ENCODE peak calls at places on chromosome 13, in eight cellular contexts. One of them, this sample, is unnamed. For H3K4me1, the result is how much of the 10 kb centered on the place peaks cover.

GRCh38 chr13:27177852-27178251 is 6.2 kb upstream of the USP12 start:
- DNase-seq in ovary: no peak
- DNase-seq in body of pancreas: no peak
- DNase-seq in spleen: no peak
- DNase-seq in gastrocnemius medialis: no peak
- DNase-seq in stomach: no peak
- DNase-seq in adrenal gland: no peak
- DNase-seq in transverse colon: no peak
- DNase-seq in this sample: no peak

GRCh38 chr13:113123226-113124150 is 889 bp downstream of the F10 start:
- DNase-seq in gastrocnemius medialis: no peak
- DNase-seq in transverse colon: no peak
- DNase-seq in ovary: peak
- DNase-seq in spleen: peak
- DNase-seq in adrenal gland: peak
- DNase-seq in stomach: no peak
- DNase-seq in body of pancreas: no peak
- DNase-seq in this sample: no peak

GRCh38 chr13:109196896-109197295 is 567.5 kb downstream of the MYO16 start:
- DNase-seq in gastrocnemius medialis: no peak
- DNase-seq in ovary: no peak
- DNase-seq in adrenal gland: no peak
- DNase-seq in body of pancreas: no peak
- DNase-seq in stomach: no peak
- DNase-seq in spleen: no peak
- DNase-seq in transverse colon: no peak
- DNase-seq in this sample: no peak

GRCh38 chr13:79837741-79838450 is 356.9 kb downstream of the NDFIP2 start:
- DNase-seq in stomach: no peak
- DNase-seq in gastrocnemius medialis: no peak
- DNase-seq in adrenal gland: no peak
- DNase-seq in ovary: no peak
- DNase-seq in transverse colon: no peak
- DNase-seq in spleen: no peak
- DNase-seq in body of pancreas: no peak
- DNase-seq in this sample: no peak

GRCh38 chr13:20360041-20360491 is 127.9 kb upstream of the GJB6 start:
- DNase-seq in spleen: no peak
- DNase-seq in transverse colon: no peak
- DNase-seq in adrenal gland: peak
- DNase-seq in stomach: no peak
- DNase-seq in gastrocnemius medialis: no peak
- DNase-seq in body of pancreas: peak
- DNase-seq in ovary: no peak
- DNase-seq in this sample: no peak

GRCh38 chr13:37868691-37869505 is 674 bp downstream of the TRPC4 start:
- DNase-seq in stomach: no peak
- DNase-seq in transverse colon: no peak
- DNase-seq in gastrocnemius medialis: no peak
- DNase-seq in adrenal gland: no peak
- DNase-seq in spleen: no peak
- DNase-seq in ovary: peak
- DNase-seq in body of pancreas: no peak
- DNase-seq in this sample: no peak

GRCh38 chr13:113802090-113802531 is 43.1 kb downstream of the TMEM255B start:
- DNase-seq in adrenal gland: no peak
- DNase-seq in gastrocnemius medialis: no peak
- DNase-seq in ovary: peak
- DNase-seq in spleen: peak
- DNase-seq in transverse colon: no peak
- DNase-seq in stomach: no peak
- DNase-seq in body of pancreas: no peak
- DNase-seq in this sample: no peak

GRCh38 chr13:60013166-60013565 is 150.6 kb downstream of the DIAPH3 start:
- DNase-seq in transverse colon: no peak
- DNase-seq in adrenal gland: no peak
- DNase-seq in ovary: no peak
- DNase-seq in spleen: no peak
- DNase-seq in body of pancreas: no peak
- DNase-seq in gastrocnemius medialis: no peak
- DNase-seq in stomach: no peak
- DNase-seq in this sample: no peak

GRCh38 chr13:112859128-112859816 is 109.7 kb upstream of the MCF2L start:
- DNase-seq in stomach: no peak
- DNase-seq in transverse colon: no peak
- DNase-seq in gastrocnemius medialis: no peak
- DNase-seq in body of pancreas: no peak
- DNase-seq in ovary: no peak
- DNase-seq in spleen: peak
- DNase-seq in adrenal gland: no peak
- DNase-seq in this sample: no peak

GRCh38 chr13:23561261-23561660 is 9.0 kb upstream of the TNFRSF19 start:
- DNase-seq in adrenal gland: no peak
- DNase-seq in spleen: no peak
- DNase-seq in body of pancreas: no peak
- DNase-seq in transverse colon: no peak
- DNase-seq in stomach: no peak
- DNase-seq in ovary: no peak
- DNase-seq in gastrocnemius medialis: no peak
- DNase-seq in this sample: no peak

GRCh38 chr13:72062566-72062965 is 195.6 kb upstream of the DACH1 start:
- DNase-seq in stomach: no peak
- DNase-seq in gastrocnemius medialis: no peak
- DNase-seq in spleen: no peak
- DNase-seq in ovary: no peak
- DNase-seq in transverse colon: peak
- DNase-seq in adrenal gland: no peak
- DNase-seq in body of pancreas: no peak
- DNase-seq in this sample: no peak

GRCh38 chr13:65834897-65835296 is 1395.2 kb downstream of the PCDH9 start:
- DNase-seq in transverse colon: no peak
- DNase-seq in adrenal gland: no peak
- DNase-seq in gastrocnemius medialis: no peak
- DNase-seq in spleen: no peak
- DNase-seq in body of pancreas: no peak
- DNase-seq in stomach: no peak
- DNase-seq in ovary: no peak
- DNase-seq in this sample: no peak

GRCh38 chr13:99656092-99656745 is 154.9 kb downstream of the TM9SF2 start:
- DNase-seq in body of pancreas: peak
- DNase-seq in adrenal gland: peak
- DNase-seq in gastrocnemius medialis: peak
- DNase-seq in transverse colon: peak
- DNase-seq in stomach: peak
- DNase-seq in ovary: peak
- DNase-seq in spleen: peak
- DNase-seq in this sample: peak

DNA sequence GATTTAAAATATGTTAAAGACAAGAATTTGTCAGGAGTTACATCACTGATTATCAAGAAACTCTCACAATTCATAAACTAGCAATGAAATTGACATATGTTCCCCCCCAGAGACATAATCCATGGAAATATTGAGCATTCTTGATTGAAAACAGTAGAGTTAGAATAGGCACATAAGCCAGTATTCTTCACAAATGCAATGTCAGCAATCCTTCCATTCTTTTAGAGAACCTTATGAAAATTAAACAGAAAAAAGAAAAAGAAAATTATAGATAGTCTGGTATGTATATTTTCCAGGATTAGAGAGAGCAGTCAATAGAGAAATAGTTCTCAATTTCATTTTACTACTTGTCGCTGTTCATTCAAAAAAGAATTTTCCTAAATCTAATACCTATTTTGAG is 458.4 kb downstream of the EFNB2 start:
- DNase-seq in adrenal gland: no peak
- DNase-seq in stomach: no peak
- DNase-seq in spleen: no peak
- DNase-seq in gastrocnemius medialis: no peak
- DNase-seq in body of pancreas: no peak
- DNase-seq in transverse colon: no peak
- DNase-seq in ovary: no peak
- DNase-seq in this sample: no peak
- TF ChIP-seq POLR2A in adrenal gland: no peak
- TF ChIP-seq POLR2A in stomach: no peak
- TF ChIP-seq POLR2A in spleen: no peak
- TF ChIP-seq POLR2A in gastrocnemius medialis: no peak
- TF ChIP-seq POLR2A in body of pancreas: no peak
- TF ChIP-seq POLR2A in transverse colon: no peak
- TF ChIP-seq POLR2A in ovary: no peak
- TF ChIP-seq POLR2A in this sample: no peak

GRCh38 chr13:44786724-44787123 is 202.5 kb downstream of the NUFIP1 start:
- DNase-seq in spleen: no peak
- DNase-seq in gastrocnemius medialis: no peak
- DNase-seq in transverse colon: no peak
- DNase-seq in stomach: no peak
- DNase-seq in adrenal gland: no peak
- DNase-seq in ovary: no peak
- DNase-seq in body of pancreas: no peak
- DNase-seq in this sample: no peak
- H3K4me1 ChIP-seq in spleen: under half
- H3K4me1 ChIP-seq in gastrocnemius medialis: under half
- H3K4me1 ChIP-seq in transverse colon: under half
- H3K4me1 ChIP-seq in stomach: under half
- H3K4me1 ChIP-seq in adrenal gland: under half
- H3K4me1 ChIP-seq in ovary: under half
- H3K4me1 ChIP-seq in body of pancreas: under half
- H3K4me1 ChIP-seq in this sample: under half

GRCh38 chr13:110305949-110306339 is 1.0 kb downstream of the COL4A1 start:
- DNase-seq in ovary: no peak
- DNase-seq in transverse colon: no peak
- DNase-seq in body of pancreas: no peak
- DNase-seq in adrenal gland: no peak
- DNase-seq in stomach: no peak
- DNase-seq in gastrocnemius medialis: no peak
- DNase-seq in spleen: no peak
- DNase-seq in this sample: no peak
- TF ChIP-seq POLR2A in ovary: no peak
- TF ChIP-seq POLR2A in transverse colon: no peak
- TF ChIP-seq POLR2A in body of pancreas: no peak
- TF ChIP-seq POLR2A in adrenal gland: no peak
- TF ChIP-seq POLR2A in stomach: no peak
- TF ChIP-seq POLR2A in gastrocnemius medialis: no peak
- TF ChIP-seq POLR2A in spleen: no peak
- TF ChIP-seq POLR2A in this sample: no peak

GRCh38 chr13:41059466-41059865 is 1.8 kb upstream of the WBP4 start:
- DNase-seq in ovary: no peak
- DNase-seq in gastrocnemius medialis: no peak
- DNase-seq in body of pancreas: no peak
- DNase-seq in adrenal gland: no peak
- DNase-seq in spleen: no peak
- DNase-seq in transverse colon: no peak
- DNase-seq in stomach: no peak
- DNase-seq in this sample: no peak
- H3K4me1 ChIP-seq in ovary: under half
- H3K4me1 ChIP-seq in gastrocnemius medialis: half or more
- H3K4me1 ChIP-seq in body of pancreas: half or more
- H3K4me1 ChIP-seq in adrenal gland: half or more
- H3K4me1 ChIP-seq in spleen: half or more
- H3K4me1 ChIP-seq in transverse colon: half or more
- H3K4me1 ChIP-seq in stomach: half or more
- H3K4me1 ChIP-seq in this sample: under half

GRCh38 chr13:77330009-77330471 is 3.1 kb upstream of the MYCBP2 start:
- DNase-seq in transverse colon: no peak
- DNase-seq in adrenal gland: no peak
- DNase-seq in gastrocnemius medialis: no peak
- DNase-seq in spleen: no peak
- DNase-seq in stomach: no peak
- DNase-seq in body of pancreas: no peak
- DNase-seq in ovary: no peak
- DNase-seq in this sample: no peak

GRCh38 chr13:77328819-77329132 is 1.9 kb upstream of the MYCBP2 start:
- DNase-seq in gastrocnemius medialis: no peak
- DNase-seq in stomach: no peak
- DNase-seq in ovary: no peak
- DNase-seq in body of pancreas: no peak
- DNase-seq in transverse colon: no peak
- DNase-seq in adrenal gland: no peak
- DNase-seq in spleen: no peak
- DNase-seq in this sample: no peak

GRCh38 chr13:77325371-77325941 is 1.4 kb downstream of the MYCBP2 start:
- DNase-seq in ovary: no peak
- DNase-seq in gastrocnemius medialis: no peak
- DNase-seq in transverse colon: no peak
- DNase-seq in body of pancreas: no peak
- DNase-seq in spleen: no peak
- DNase-seq in adrenal gland: no peak
- DNase-seq in stomach: no peak
- DNase-seq in this sample: no peak

GRCh38 chr13:77329133-77330008 is 2.5 kb upstream of the MYCBP2 start:
- DNase-seq in gastrocnemius medialis: peak
- DNase-seq in stomach: peak
- DNase-seq in spleen: peak
- DNase-seq in adrenal gland: peak
- DNase-seq in transverse colon: peak
- DNase-seq in body of pancreas: peak
- DNase-seq in ovary: peak
- DNase-seq in this sample: peak

DNA sequence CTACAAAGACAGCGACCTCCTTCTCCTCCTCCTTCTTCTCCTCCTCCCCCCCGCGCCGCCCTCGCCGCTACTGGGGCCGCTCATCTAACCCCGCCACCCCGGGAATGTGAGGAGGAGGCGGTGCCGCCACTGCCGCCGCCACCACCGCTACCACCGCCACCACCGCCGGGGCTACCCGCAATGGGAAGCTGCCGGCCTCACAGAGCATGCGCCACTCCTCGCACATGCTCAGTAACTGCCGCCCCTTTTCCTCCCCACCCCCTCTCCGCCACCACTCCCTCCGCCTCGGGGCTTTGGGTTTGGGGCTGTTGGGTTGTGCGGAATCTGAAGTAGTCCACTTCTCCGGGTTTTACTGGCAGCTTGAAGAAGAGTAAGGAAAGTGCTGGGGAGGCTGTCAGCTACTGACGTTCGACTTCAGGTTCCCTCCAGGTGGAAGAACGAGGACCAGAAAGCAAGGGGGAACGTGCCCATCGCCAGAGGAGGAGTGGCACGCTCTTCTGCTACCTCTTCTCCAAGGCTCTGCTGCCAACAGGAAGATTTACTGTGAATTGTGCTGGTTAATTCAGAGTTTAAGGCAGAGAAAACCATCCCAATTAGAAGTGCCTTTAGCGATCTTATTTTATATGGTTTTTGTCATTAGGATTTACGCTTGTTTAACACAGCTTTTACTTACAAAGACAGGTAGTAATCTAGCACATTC is at the start of gene MYCBP2:
- DNase-seq in transverse colon: peak
- DNase-seq in spleen: peak
- DNase-seq in gastrocnemius medialis: peak
- DNase-seq in ovary: peak
- DNase-seq in body of pancreas: peak
- DNase-seq in adrenal gland: peak
- DNase-seq in stomach: peak
- DNase-seq in this sample: peak
- TF ChIP-seq POLR2A in transverse colon: peak
- TF ChIP-seq POLR2A in spleen: peak
- TF ChIP-seq POLR2A in gastrocnemius medialis: peak
- TF ChIP-seq POLR2A in ovary: peak
- TF ChIP-seq POLR2A in body of pancreas: peak
- TF ChIP-seq POLR2A in adrenal gland: peak
- TF ChIP-seq POLR2A in stomach: no peak
- TF ChIP-seq POLR2A in this sample: peak

GRCh38 chr13:49532593-49532992 is 36.8 kb downstream of the PHF11 start:
- DNase-seq in transverse colon: no peak
- DNase-seq in gastrocnemius medialis: no peak
- DNase-seq in adrenal gland: no peak
- DNase-seq in spleen: no peak
- DNase-seq in stomach: no peak
- DNase-seq in body of pancreas: no peak
- DNase-seq in ovary: no peak
- DNase-seq in this sample: no peak
- H3K4me1 ChIP-seq in transverse colon: under half
- H3K4me1 ChIP-seq in gastrocnemius medialis: under half
- H3K4me1 ChIP-seq in adrenal gland: under half
- H3K4me1 ChIP-seq in spleen: under half
- H3K4me1 ChIP-seq in stomach: under half
- H3K4me1 ChIP-seq in body of pancreas: under half
- H3K4me1 ChIP-seq in ovary: under half
- H3K4me1 ChIP-seq in this sample: under half